ENCODE peak calls at places on chromosomes 5 and 9, in eight cellular contexts. X is endodermal cell, Q is GM06990, F is fibroblast of lung, K is hepatocyte, N is psoas muscle, B is HepG2, R is astrocyte of the spinal cord. T is an unnamed sample.
A peak's percentile ranks its signal among the peaks of the same experiment; 100 is the strongest.

GRCh38 chr5:33565304-33565703 is 124.5 kb downstream of the TARS1 start:
- DNase-seq in B (no peak), F (no peak), Q (no peak), N (peak; percentile 51), X (no peak), K (no peak), R (no peak), T (no peak)

GRCh38 chr5:114407783-114408182 is 45.9 kb downstream of the KCNN2 start:
- DNase-seq in K (no peak), B (no peak), F (no peak), R (no peak), X (no peak), Q (peak; percentile 32), N (no peak), T (no peak)

GRCh38 chr5:175863316-175863715 is 8.1 kb upstream of the CPLX2 start:
- DNase-seq in K (no peak), N (no peak), R (no peak), Q (no peak), X (no peak), F (no peak), B (no peak), T (no peak)

GRCh38 chr5:113169720-113170119 is 193.1 kb downstream of the DCP2 start:
- DNase-seq in N (no peak), Q (no peak), R (no peak), B (no peak), X (peak; percentile 22), K (no peak), F (no peak), T (no peak)

GRCh38 chr5:43232943-43233833 is 41.2 kb downstream of the NIM1K start:
- DNase-seq in F (no peak), R (no peak), K (no peak), B (no peak), X (no peak), Q (no peak), N (no peak), T (no peak)

GRCh38 chr5:127699416-127699815 is 3.8 kb upstream of the CCDC192 start:
- DNase-seq in Q (no peak), R (no peak), N (no peak), K (no peak), B (no peak), X (no peak), F (peak; percentile 6), T (no peak)

GRCh38 chr9:110183208-110184145 is 24.5 kb downstream of the C9orf152 start:
- DNase-seq in Q (peak; percentile 23), K (peak; percentile 85), F (peak; percentile 58), X (peak; percentile 88), N (no peak), B (peak; percentile 78), R (peak; percentile 76), T (peak; percentile 66)

GRCh38 chr5:75512383-75513074 is 838 bp downstream of the POLK start:
- DNase-seq in B (peak; percentile 14), R (no peak), N (no peak), X (no peak), K (no peak), Q (no peak), F (peak; percentile 6), T (no peak)

GRCh38 chr5:65861830-65862241 is 64.5 kb upstream of the ERBIN start:
- DNase-seq in F (peak; percentile 94), K (no peak), R (peak; percentile 92), Q (no peak), B (no peak), X (no peak), N (no peak), T (no peak)

GRCh38 chr9:138114501-138115245 is 237.1 kb downstream of the CACNA1B start:
- DNase-seq in Q (no peak), X (no peak), N (no peak), B (no peak), F (no peak), K (no peak), R (no peak), T (no peak)

GRCh38 chr5:139717221-139717620 is 69.1 kb downstream of the CXXC5 start:
- DNase-seq in F (no peak), B (no peak), K (no peak), X (no peak), N (no peak), R (no peak), Q (no peak), T (no peak)

DNA sequence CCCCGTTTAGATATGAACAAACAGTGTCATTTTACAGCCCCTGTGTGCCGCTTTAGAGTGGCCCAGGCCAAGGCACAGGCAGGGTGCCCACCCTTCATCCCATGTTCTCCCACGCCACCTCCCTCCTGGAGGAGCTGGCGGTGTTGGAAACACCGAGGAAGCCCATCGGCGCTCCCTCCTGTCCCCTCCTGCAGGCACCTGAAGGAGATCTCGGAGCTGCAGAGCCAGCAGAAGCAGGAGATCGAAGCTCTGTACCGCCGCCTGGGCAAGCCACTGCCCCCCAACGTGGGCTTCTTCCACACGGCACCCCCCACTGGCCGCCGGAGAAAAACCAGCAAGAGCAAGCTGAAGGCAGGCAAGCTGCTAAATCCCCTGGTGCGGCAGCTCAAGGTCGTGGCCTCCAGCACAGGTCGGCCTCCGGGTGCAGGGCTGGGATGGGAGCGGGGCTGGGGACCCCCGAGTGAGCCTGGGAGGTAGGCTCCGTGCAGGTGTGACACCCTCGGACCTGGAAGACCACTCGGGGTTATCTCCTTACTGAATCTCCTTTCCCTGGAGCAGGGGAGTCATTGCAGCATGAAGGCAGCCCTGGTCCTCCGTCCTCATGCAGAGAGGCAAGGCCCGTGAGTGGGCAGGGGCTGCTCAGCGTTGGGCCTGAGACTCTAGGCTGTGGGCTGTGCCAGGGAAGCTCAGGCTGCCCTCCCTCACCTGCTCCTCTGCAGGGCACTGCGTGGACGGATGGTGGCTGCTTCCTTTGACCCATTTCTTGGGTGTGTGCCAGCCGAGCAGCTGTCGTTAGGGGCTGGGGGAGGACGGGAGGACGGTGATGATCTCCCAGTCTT is 113.9 kb downstream of the WNK2 start:
- DNase-seq in N (peak; percentile 75), Q (no peak), K (no peak), B (no peak), X (peak; percentile 75), F (no peak), R (no peak), T (no peak)
- TF ChIP-seq CTCF in N (no peak), Q (no peak), K (no peak), B (peak; percentile 67), X (peak; percentile 47), F (no peak), R (no peak), T (no peak)

GRCh38 chr9:85610074-85610855 is 131.5 kb downstream of the AGTPBP1 start:
- DNase-seq in N (no peak), X (peak; percentile 65), R (peak; percentile 84), Q (peak; percentile 48), K (peak; percentile 81), F (peak; percentile 67), B (peak; percentile 60), T (peak; percentile 54)
- H3K4me3 ChIP-seq in N (peak overlapping the region; percentile 37), X (no peak overlapping the region), R (peak overlapping the region; percentile 16), Q (peak overlapping the region; percentile 33), K (no peak overlapping the region), F (peak overlapping the region; percentile 26), B (no peak overlapping the region), T (no peak overlapping the region)

DNA sequence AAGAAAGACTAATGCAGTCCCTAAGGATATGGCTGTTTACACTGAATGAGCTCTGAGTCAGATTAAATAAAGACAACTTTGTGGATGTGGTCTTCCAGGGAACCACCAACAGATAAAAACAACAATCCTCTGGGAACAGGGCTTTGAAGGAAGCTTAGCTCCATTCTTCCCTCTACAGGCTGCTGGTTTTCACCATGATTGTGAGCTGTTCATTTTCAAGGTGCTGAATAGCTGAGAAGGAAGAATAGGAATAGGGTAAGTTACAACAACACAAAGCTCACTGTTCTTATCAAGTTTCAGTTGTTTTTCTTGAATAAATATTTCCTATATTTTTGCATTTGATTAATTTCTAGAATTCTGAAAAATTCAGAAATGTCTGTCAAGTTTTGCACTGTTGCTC is 25.9 kb upstream of the PTAR1 start:
- DNase-seq in R (peak; percentile 74), B (no peak), F (peak; percentile 44), Q (no peak), K (peak; percentile 28), X (no peak), N (no peak), T (no peak)
- TF ChIP-seq CTCF in R (peak; percentile 60), B (peak; percentile 46), F (peak; percentile 33), Q (no peak), K (peak; percentile 16), X (peak; percentile 54), N (no peak), T (peak; percentile 28)

DNA sequence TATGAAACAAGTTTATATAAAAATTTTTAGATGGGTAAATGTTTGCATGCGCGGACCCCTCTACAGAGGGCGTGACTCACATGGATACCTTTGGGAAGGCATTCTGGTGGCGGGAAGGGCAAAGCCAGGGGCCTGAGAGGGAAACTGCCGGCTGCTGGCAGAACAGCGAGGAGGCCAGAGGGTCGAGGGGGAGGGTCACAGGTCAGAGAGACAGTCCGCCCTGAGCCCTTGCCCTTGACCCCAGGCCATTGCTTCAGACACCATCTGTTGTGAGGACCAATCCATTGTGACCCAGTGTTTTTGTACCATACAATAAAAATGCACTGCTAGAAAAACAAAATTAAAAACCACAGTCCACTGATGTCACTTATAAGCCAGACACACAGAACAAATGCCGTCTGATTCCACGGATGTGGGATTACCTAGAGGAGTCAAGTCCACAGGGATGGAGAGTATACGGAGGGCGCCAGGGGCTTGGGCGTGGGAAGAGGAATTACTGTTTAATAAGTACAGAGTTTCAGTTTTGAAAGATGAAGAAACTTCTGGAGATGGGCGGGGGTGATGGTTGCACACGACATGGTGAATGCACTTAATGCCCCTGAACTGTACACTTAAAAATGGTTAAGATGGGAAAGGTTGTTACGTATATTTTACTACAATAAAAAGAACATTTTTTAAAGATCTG is 11.9 kb downstream of the BTNL9 start:
- DNase-seq in N (no peak), X (peak; percentile 42), F (no peak), K (no peak), B (no peak), R (no peak), Q (no peak), T (no peak)
- H3K4me3 ChIP-seq in N (peak overlapping the region; percentile 66), X (no peak overlapping the region), F (no peak overlapping the region), K (no peak overlapping the region), B (no peak overlapping the region), R (no peak overlapping the region), Q (peak overlapping the region; percentile 87), T (peak overlapping the region; percentile 58)

GRCh38 chr5:110056580-110057114 is 366.9 kb downstream of the MAN2A1 start:
- DNase-seq in N (no peak), B (no peak), K (no peak), X (no peak), F (no peak), R (no peak), Q (no peak), T (no peak)

GRCh38 chr5:110055301-110055700 is 365.6 kb downstream of the MAN2A1 start:
- DNase-seq in B (no peak), R (peak; percentile 60), Q (no peak), X (no peak), N (no peak), F (peak; percentile 75), K (no peak), T (no peak)

GRCh38 chr5:110053205-110053604 is 363.5 kb downstream of the MAN2A1 start:
- DNase-seq in B (no peak), X (no peak), F (no peak), Q (no peak), N (no peak), K (no peak), R (no peak), T (no peak)

GRCh38 chr5:110053824-110054223 is 364.1 kb downstream of the MAN2A1 start:
- DNase-seq in F (no peak), X (no peak), R (no peak), N (no peak), K (no peak), Q (no peak), B (no peak), T (no peak)

GRCh38 chr5:110054240-110054639 is 364.5 kb downstream of the MAN2A1 start:
- DNase-seq in R (peak; percentile 87), F (peak; percentile 93), K (peak; percentile 59), Q (no peak), B (peak; percentile 9), X (no peak), N (no peak), T (no peak)
- TF ChIP-seq CTCF in R (peak; percentile 47), F (no peak), K (peak; percentile 20), Q (peak; percentile 22), B (no peak), X (peak; percentile 45), N (no peak), T (peak; percentile 11)